ENCODE peak calls at places on chromosomes 11 and 22, in five cellular contexts. W is Peyer's patch, F is A673, X is lower lobe of right lung, Z is pancreas. N is an unnamed sample.
A peak's percentile ranks its signal among the peaks of the same experiment; 100 is the strongest.

GRCh38 chr11:45663486-45664375 is 1.7 kb downstream of the CHST1 start:
- DNase-seq in F (no peak), X (no peak), Z (no peak), W (no peak), N (no peak)

GRCh38 chr11:119361056-119361787 is 14.7 kb upstream of the MFRP start:
- DNase-seq in W (no peak), F (peak; percentile 44), Z (peak; percentile 88), X (peak; percentile 37), N (peak; percentile 28)

GRCh38 chr11:35404397-35404775 is 15.0 kb downstream of the SLC1A2 start:
- DNase-seq in Z (peak; percentile 81), F (peak; percentile 49), W (no peak), X (peak; percentile 56), N (peak; percentile 64)

GRCh38 chr22:30806391-30806861 is 111.8 kb downstream of the OSBP2 start:
- DNase-seq in F (peak; percentile 73), Z (no peak), W (no peak), X (no peak), N (no peak)

GRCh38 chr11:20415432-20415831 is 27.9 kb downstream of the PRMT3 start:
- DNase-seq in W (no peak), X (no peak), F (no peak), Z (no peak), N (no peak)

GRCh38 chr22:36160499-36160942 is at the start of gene APOL3:
- DNase-seq in W (peak; percentile 81), X (peak; percentile 77), Z (no peak), F (no peak), N (peak; percentile 70)

GRCh38 chr22:29369460-29369859 is 18.9 kb downstream of the AP1B1 start:
- DNase-seq in Z (no peak), X (peak; percentile 65), W (no peak), F (peak; percentile 93), N (no peak)

GRCh38 chr11:38648597-38648996 is 2050.6 kb upstream of the RAG2 start:
- DNase-seq in F (no peak), X (no peak), Z (no peak), W (no peak), N (no peak)

GRCh38 chr11:24375351-24375750 is 121.5 kb upstream of the LUZP2 start:
- DNase-seq in W (no peak), Z (no peak), F (no peak), X (no peak), N (no peak)

GRCh38 chr11:47328449-47329390 is 23.8 kb downstream of the MYBPC3 start:
- DNase-seq in W (peak; percentile 53), F (no peak), X (peak; percentile 34), Z (peak; percentile 32), N (no peak)

GRCh38 chr11:87092159-87092558 is 54.4 kb downstream of the TMEM135 start:
- DNase-seq in F (no peak), X (no peak), W (no peak), Z (no peak), N (no peak)

GRCh38 chr22:50114221-50114981 is 24.6 kb downstream of the MOV10L1 start:
- DNase-seq in Z (no peak), X (peak; percentile 78), F (no peak), W (no peak), N (no peak)

GRCh38 chr11:84316866-84317560 is 1030.8 kb upstream of the CCDC90B start:
- DNase-seq in W (no peak), Z (peak; percentile 31), F (peak; percentile 4), X (no peak), N (no peak)

GRCh38 chr11:77407613-77408012 is 66.3 kb downstream of the PAK1 start:
- DNase-seq in Z (no peak), X (no peak), W (no peak), F (peak; percentile 85), N (no peak)

GRCh38 chr11:93051181-93051580 is 81.7 kb downstream of the MTNR1B start:
- DNase-seq in X (no peak), Z (no peak), W (no peak), F (no peak), N (no peak)

GRCh38 chr11:130144129-130144528 is 15.5 kb upstream of the ST14 start:
- DNase-seq in X (no peak), W (no peak), F (no peak), Z (no peak), N (peak; percentile 69)

GRCh38 chr11:34243620-34244493 is 114.0 kb downstream of the ABTB2 start:
- DNase-seq in F (peak; percentile 46), X (no peak), W (no peak), Z (no peak), N (peak; percentile 82)

GRCh38 chr11:35305670-35306382 is 113.5 kb downstream of the SLC1A2 start:
- DNase-seq in X (no peak), F (peak; percentile 77), Z (no peak), W (peak; percentile 37), N (no peak)

GRCh38 chr11:102396708-102397563 is 49.9 kb downstream of the BIRC2 start:
- DNase-seq in X (no peak), Z (no peak), W (no peak), F (no peak), N (no peak)

GRCh38 chr22:37843746-37844089 is 416 bp downstream of the ANKRD54 start:
- DNase-seq in W (peak; percentile 35), F (no peak), Z (peak; percentile 84), X (no peak), N (peak; percentile 80)

GRCh38 chr11:84558085-84558905 is 1068.8 kb downstream of the DLG2 start:
- DNase-seq in X (no peak), W (no peak), F (peak; percentile 68), Z (no peak), N (peak; percentile 58)

GRCh38 chr22:19178065-19178658 is 374 bp downstream of the SLC25A1 start:
- DNase-seq in F (peak; percentile 74), X (peak; percentile 74), Z (peak; percentile 89), W (peak; percentile 62), N (no peak)

GRCh38 chr11:75140269-75141138 is 10.4 kb upstream of the SLCO2B1 start:
- DNase-seq in X (peak; percentile 78), F (peak; percentile 69), W (peak; percentile 74), Z (no peak), N (peak; percentile 87)

GRCh38 chr22:17501679-17502285 is 61.5 kb upstream of the SLC25A18 start:
- DNase-seq in W (no peak), X (no peak), Z (no peak), F (peak; percentile 76), N (no peak)

GRCh38 chr22:26660961-26661578 is 3.7 kb downstream of the MIAT start:
- DNase-seq in Z (no peak), X (no peak), W (no peak), F (no peak), N (no peak)

GRCh38 chr22:23399367-23400285 is 180.5 kb downstream of the IGLL1 start:
- DNase-seq in W (no peak), F (no peak), Z (peak; percentile 75), X (no peak), N (peak; percentile 49)

GRCh38 chr22:23398701-23399366 is 181.3 kb downstream of the IGLL1 start:
- DNase-seq in X (peak; percentile 45), W (no peak), F (no peak), Z (no peak), N (no peak)

GRCh38 chr22:23396362-23397007 is 183.6 kb downstream of the IGLL1 start:
- DNase-seq in W (no peak), Z (peak; percentile 30), F (no peak), X (peak; percentile 32), N (no peak)

GRCh38 chr22:23397008-23397617 is 183.0 kb downstream of the IGLL1 start:
- DNase-seq in F (no peak), Z (peak; percentile 69), W (no peak), X (peak; percentile 36), N (no peak)

DNA sequence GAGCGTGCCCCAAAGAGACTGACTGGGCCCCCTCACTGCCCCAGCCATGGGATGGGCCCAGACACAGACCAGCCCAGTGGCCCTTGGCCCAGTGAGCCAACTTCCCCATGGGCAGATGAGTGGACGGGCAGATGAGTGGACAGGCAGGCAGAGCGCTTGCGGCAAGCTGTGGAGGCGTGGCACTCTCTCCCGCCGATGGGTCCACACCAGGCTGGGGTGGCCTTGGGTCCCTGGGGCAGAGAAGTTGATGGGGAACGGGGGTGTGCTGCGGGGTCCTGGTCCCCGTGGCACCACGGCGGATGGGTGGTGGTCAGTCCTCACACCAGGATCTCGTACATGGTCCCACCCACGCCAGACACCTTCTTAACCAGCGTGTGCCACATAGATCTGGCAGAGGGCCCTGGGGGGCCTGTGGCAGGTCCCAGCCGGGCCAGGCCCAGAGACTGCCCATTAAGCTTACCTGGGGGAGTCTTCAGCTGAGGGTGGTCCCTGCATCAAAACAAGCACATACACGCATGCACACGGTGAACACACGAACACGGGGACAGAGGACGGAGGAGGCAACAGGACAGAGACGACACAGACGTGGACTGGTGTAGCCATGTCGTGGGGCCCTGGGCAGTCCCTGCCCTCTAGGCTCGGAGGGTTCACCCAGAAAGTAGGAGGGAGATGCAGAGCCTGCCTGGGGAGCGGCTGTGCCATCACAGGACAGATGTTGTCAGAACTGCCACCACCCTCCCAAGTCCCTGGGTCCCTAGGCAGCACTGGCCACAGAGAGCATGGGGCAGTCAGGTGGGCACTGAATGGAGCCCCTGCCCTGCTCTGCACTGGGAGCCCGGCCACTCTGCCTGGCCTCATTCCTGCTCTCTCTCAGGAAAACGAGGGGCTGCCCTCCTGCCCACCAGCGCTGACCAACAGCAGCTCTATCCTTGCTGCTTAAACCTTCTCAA is 182.2 kb downstream of the IGLL1 start:
- DNase-seq in F (no peak), X (peak; percentile 31), Z (peak; percentile 53), W (no peak), N (no peak)
- TF ChIP-seq CTCF in F (no peak), X (no peak), Z (no peak), W (no peak), N (no peak)

GRCh38 chr22:34804588-34804987 is 261.4 kb upstream of the ISX start:
- DNase-seq in W (no peak), Z (no peak), X (no peak), F (peak; percentile 25), N (no peak)

GRCh38 chr22:34812631-34813030 is 253.3 kb upstream of the ISX start:
- DNase-seq in Z (no peak), X (no peak), W (no peak), F (no peak), N (no peak)

GRCh38 chr22:34814260-34814659 is 251.7 kb upstream of the ISX start:
- DNase-seq in X (no peak), F (peak; percentile 1), W (no peak), Z (no peak), N (no peak)

GRCh38 chr22:34808618-34809017 is 257.3 kb upstream of the ISX start:
- DNase-seq in W (no peak), X (no peak), Z (no peak), F (no peak), N (no peak)
- H3K4me1 ChIP-seq in W (no peaks in the 10 kb centered on the region), X (no peaks in the 10 kb centered on the region), Z (no peaks in the 10 kb centered on the region), F (no peaks in the 10 kb centered on the region), N (no peaks in the 10 kb centered on the region)

GRCh38 chr22:46547883-46548244 is 10.4 kb upstream of the CELSR1 start:
- DNase-seq in F (no peak), X (peak; percentile 75), Z (no peak), W (no peak), N (peak; percentile 45)
- H3K4me3 ChIP-seq in F (no peak overlapping the region), X (no peak overlapping the region), Z (no peak overlapping the region), W (no peak overlapping the region), N (no peak overlapping the region)

GRCh38 chr11:128247235-128247594 is 340.1 kb downstream of the ETS1 start:
- DNase-seq in Z (no peak), X (no peak), W (no peak), F (no peak), N (no peak)

GRCh38 chr11:128240546-128240945 is 346.8 kb downstream of the ETS1 start:
- DNase-seq in W (no peak), Z (no peak), F (no peak), X (no peak), N (no peak)

GRCh38 chr11:128250482-128250881 is 336.9 kb downstream of the ETS1 start:
- DNase-seq in F (no peak), X (no peak), W (no peak), Z (no peak), N (no peak)

GRCh38 chr11:128246364-128247234 is 340.8 kb downstream of the ETS1 start:
- DNase-seq in Z (no peak), W (no peak), X (no peak), F (peak; percentile 39), N (no peak)

GRCh38 chr11:128244896-128245295 is 342.5 kb downstream of the ETS1 start:
- DNase-seq in W (no peak), F (no peak), X (no peak), Z (no peak), N (no peak)
- TF ChIP-seq CTCF in W (no peak), F (no peak), X (no peak), Z (no peak), N (no peak)